ENCODE peak calls at places on chromosomes 6 and 20, in six cellular contexts. F, Y, R, C, K and U are unnamed samples.

GRCh38 chr20:32465092-32465900 is 107.2 kb downstream of the ASXL1 start:
- DNase-seq in F (peak), Y (peak), R (peak), C (peak), K (peak), U (peak)

GRCh38 chr6:2622683-2623082 is 128.0 kb downstream of the MYLK4 start:
- DNase-seq in F (no peak), Y (no peak), R (no peak), C (no peak), K (no peak), U (no peak)

GRCh38 chr20:30168800-30169138 is 1088.7 kb upstream of the DEFB115 start:
- DNase-seq in F (no peak), Y (no peak), R (no peak), C (no peak), K (no peak), U (no peak)

GRCh38 chr20:4261333-4262284 is 246.3 kb upstream of the RNF24 start:
- DNase-seq in F (peak), Y (no peak), R (no peak), C (no peak), K (peak), U (no peak)

GRCh38 chr6:11392778-11393507 is 144.6 kb upstream of the TMEM170B start:
- DNase-seq in F (no peak), Y (no peak), R (no peak), C (peak), K (peak), U (no peak)

GRCh38 chr6:97765480-97765879 is 482.5 kb upstream of the MMS22L start:
- DNase-seq in F (peak), Y (no peak), R (no peak), C (peak), K (peak), U (peak)

GRCh38 chr6:136947037-136947436 is 24.9 kb downstream of the SLC35D3 start:
- DNase-seq in F (no peak), Y (no peak), R (no peak), C (no peak), K (no peak), U (no peak)

GRCh38 chr6:87126501-87126900 is 28.9 kb upstream of the ZNF292 start:
- DNase-seq in F (no peak), Y (no peak), R (no peak), C (no peak), K (no peak), U (no peak)

GRCh38 chr6:165661416-165662001 is 1.5 kb downstream of the PDE10A start:
- DNase-seq in F (peak), Y (no peak), R (no peak), C (peak), K (peak), U (no peak)

GRCh38 chr6:68760941-68761676 is 126.0 kb downstream of the ADGRB3 start:
- DNase-seq in F (no peak), Y (no peak), R (peak), C (no peak), K (peak), U (no peak)

GRCh38 chr20:49278817-49279676 is 1.2 kb upstream of the ZNFX1 start:
- DNase-seq in F (no peak), Y (no peak), R (no peak), C (no peak), K (peak), U (no peak)

GRCh38 chr20:49281913-49282467 is 4.1 kb upstream of the ZNFX1 start:
- DNase-seq in F (no peak), Y (no peak), R (no peak), C (no peak), K (no peak), U (no peak)

GRCh38 chr20:49279677-49280462 is 2.0 kb upstream of the ZNFX1 start:
- DNase-seq in F (no peak), Y (no peak), R (no peak), C (no peak), K (peak), U (no peak)

GRCh38 chr20:49281059-49281912 is 3.4 kb upstream of the ZNFX1 start:
- DNase-seq in F (no peak), Y (no peak), R (no peak), C (no peak), K (peak), U (no peak)

GRCh38 chr20:49280463-49281058 is 2.7 kb upstream of the ZNFX1 start:
- DNase-seq in F (no peak), Y (no peak), R (no peak), C (no peak), K (no peak), U (no peak)
- H3K4me3 ChIP-seq in F (peak), Y (peak), R (peak), C (peak), K (peak), U (peak)

GRCh38 chr20:34367155-34367554 is 4.1 kb downstream of the ITCH start:
- DNase-seq in F (no peak), Y (no peak), R (no peak), C (no peak), K (no peak), U (no peak)

GRCh38 chr20:34363062-34364012 is at the start of gene ITCH:
- DNase-seq in F (peak), Y (peak), R (peak), C (peak), K (peak), U (peak)

GRCh38 chr20:34364013-34364382 is 925 bp downstream of the ITCH start:
- DNase-seq in F (peak), Y (no peak), R (no peak), C (peak), K (peak), U (no peak)

GRCh38 chr20:34365765-34366213 is 2.7 kb downstream of the ITCH start:
- DNase-seq in F (no peak), Y (no peak), R (no peak), C (no peak), K (no peak), U (no peak)

DNA sequence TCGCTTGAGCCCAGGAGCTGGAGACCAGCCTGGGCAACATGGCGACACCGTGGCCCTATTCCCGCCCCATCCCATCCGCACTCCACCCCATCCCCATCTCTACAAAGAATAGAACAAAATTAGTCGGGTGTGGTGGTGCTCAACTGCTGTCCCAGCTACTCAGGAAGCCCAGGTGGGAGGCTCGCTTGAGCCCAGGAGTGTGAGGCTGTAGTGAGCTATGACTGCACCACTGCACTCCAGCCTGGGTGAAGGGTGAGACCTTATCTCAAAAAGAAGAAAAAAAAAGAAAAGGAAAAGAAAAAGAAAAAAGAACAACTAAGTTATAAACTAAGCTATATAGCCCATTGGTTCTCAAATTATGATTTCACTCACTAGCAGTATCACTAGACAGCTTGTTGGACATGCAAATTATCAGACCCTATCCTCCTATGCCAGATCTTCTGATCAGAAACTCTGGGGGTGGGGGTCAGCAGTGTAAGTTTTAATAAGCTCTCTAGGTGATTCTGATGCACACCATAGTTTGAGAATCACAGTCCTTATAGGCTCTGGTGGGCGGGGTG is 491 bp upstream of the ITCH start:
- DNase-seq in F (no peak), Y (no peak), R (no peak), C (no peak), K (no peak), U (no peak)
- H3K4me3 ChIP-seq in F (peak), Y (peak), R (peak), C (peak), K (peak), U (peak)

DNA sequence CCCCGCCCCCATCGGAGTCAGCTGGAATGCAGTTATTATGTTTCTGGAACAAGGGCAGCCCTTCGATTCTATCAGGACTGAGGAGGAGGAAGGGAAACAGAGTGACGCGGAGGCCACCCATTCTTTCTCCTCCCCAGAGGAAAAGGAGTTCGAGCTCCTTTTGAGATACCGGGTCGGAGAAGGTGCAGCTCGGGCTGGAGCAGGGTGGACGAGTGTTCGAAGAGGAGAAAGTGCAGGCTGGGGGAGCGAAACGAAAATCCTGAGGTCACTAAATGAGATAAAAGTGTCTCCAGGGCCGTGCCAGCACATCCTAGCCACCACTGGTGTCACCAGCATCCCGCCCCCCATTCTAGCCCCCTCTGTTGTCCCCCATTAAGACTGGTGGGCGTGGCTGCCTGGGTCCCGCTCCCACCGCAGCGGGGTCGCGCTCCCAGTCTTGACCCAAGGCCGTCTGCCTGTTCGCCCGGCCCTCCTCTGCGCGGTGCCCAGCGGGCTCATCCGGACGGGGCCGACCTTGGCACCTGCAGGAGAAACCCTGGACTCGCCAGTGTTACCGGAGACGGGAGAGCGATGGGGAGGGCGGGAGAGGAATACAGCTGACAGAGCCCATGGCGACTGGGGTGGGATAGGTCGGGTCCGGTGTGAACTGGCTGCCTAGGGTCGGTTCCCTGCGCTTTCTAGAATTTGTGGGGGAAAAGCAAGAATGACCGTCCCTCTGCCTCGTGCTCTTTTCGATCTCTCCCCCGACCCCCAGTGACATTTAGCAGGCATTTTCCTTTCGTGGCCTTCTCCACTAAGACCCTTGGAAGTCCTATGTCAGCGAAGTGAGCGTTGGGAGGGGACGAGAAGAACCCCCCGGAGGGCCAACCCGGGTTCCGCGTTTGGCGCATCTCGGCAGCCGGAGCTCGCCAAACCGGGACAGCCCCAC is 16.2 kb downstream of the FOXA2 start:
- DNase-seq in F (no peak), Y (no peak), R (no peak), C (no peak), K (no peak), U (no peak)
- H3K4me3 ChIP-seq in F (no peak), Y (no peak), R (no peak), C (no peak), K (no peak), U (no peak)

DNA sequence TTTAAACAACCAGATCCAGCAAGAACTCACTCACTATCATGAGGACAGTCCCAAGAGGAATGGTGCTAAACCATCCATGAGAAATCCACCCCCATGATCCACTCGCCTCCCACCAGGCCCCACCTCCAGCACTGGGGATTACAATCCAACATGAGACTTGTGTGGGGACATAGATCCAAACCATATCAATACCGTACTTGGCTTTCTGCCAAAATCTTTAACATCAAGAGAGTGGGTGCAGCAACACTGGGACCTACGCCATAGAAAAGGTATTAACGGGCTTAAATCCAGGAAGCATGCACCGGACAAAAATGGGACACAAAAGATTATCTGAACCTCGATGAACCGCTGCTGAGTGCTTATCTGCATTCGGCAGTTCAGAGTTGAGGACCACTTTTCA is 322.3 kb upstream of the ARID1B start:
- DNase-seq in F (no peak), Y (no peak), R (no peak), C (no peak), K (no peak), U (no peak)
- H3K4me3 ChIP-seq in F (no peak), Y (no peak), R (no peak), C (no peak), K (no peak), U (no peak)

GRCh38 chr6:44824567-44824966 is 437.1 kb downstream of the CDC5L start:
- DNase-seq in F (no peak), Y (no peak), R (no peak), C (no peak), K (no peak), U (no peak)
- H3K4me3 ChIP-seq in F (no peak), Y (no peak), R (no peak), C (no peak), K (no peak), U (no peak)

DNA sequence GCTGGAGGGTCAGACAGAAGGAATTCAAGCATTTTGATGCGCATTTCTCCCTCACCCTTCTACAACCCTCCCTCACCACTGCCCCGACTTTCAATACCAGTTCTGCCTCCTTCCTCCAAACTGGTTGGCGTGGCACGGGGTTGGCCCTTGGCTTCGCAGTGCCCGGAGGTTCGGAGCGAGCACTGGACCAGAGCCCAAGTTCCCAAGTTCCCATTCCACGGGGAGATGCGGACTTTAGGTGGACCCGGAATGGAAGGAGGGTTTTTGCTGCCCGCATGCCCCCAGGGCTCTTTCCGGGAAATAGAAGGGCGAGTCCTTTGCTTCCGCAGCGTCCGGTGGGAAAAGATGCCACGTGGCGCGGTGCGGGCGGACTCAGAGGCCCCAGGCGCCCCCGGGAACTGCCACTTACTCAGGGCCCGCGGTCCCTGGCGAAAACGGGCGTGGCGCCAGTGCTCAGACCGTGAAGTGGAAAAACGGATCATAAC is 8.0 kb upstream of the LAMP5 start:
- DNase-seq in F (no peak), Y (no peak), R (no peak), C (no peak), K (no peak), U (no peak)
- H3K4me3 ChIP-seq in F (no peak), Y (peak), R (peak), C (no peak), K (no peak), U (peak)

GRCh38 chr6:129662406-129662766 is 47.6 kb downstream of the ARHGAP18 start:
- DNase-seq in F (no peak), Y (no peak), R (no peak), C (no peak), K (no peak), U (no peak)
- H3K4me3 ChIP-seq in F (no peak), Y (no peak), R (no peak), C (no peak), K (no peak), U (no peak)

DNA sequence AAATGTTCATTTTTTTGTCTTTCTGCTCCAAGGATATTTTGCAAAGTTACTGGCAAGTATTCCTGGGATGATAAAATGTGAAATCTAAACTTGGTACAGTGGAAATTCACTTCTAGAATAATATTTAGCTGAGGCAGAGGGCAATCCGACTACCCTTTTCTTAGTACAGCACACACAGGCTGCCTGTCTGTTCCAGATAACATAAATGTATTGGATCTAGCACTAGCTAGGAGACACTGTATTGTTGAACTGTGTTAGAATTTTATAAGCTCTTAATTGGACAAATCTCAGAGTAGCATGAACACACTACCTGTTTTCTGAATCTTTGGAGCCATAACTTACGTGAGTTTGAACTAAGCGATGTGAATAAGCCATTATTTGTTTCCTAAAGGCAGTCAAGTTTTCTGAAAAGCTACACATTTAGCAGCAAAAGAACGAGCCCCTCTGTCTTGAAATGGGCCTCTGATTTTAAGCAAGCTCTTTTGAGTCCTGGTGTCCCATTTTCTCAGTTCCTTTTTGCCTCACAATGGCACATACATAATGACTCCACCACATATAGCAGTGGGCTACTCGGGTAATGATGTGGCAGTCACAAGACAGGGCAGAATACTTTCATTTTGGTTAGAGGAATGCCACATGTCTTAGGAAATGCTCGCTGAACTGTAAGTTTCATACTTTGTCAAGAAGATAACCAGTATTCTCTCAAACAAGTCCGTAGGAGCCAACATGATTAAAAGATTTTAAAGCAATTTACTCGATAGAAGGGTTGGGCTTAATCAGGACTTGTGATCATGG is 116.5 kb upstream of the ESR1 start:
- DNase-seq in F (no peak), Y (no peak), R (no peak), C (peak), K (peak), U (no peak)
- H3K4me3 ChIP-seq in F (no peak), Y (peak), R (peak), C (peak), K (no peak), U (no peak)

GRCh38 chr6:132084811-132085509 is 133.8 kb upstream of the CCN2 start:
- DNase-seq in F (peak), Y (no peak), R (no peak), C (peak), K (peak), U (peak)
- H3K4me3 ChIP-seq in F (no peak), Y (no peak), R (no peak), C (no peak), K (no peak), U (no peak)

GRCh38 chr20:62202083-62202395 is 18.0 kb downstream of the HRH3 start:
- DNase-seq in F (no peak), Y (peak), R (no peak), C (no peak), K (peak), U (no peak)
- H3K4me3 ChIP-seq in F (no peak), Y (no peak), R (no peak), C (no peak), K (no peak), U (no peak)